ENCODE peak calls at places on chromosomes 5 and 9, in four cellular contexts. W is SK-N-SH, Y is K562, V is GM12878. T is an unnamed sample.

GRCh38 chr5:138641547-138642298 is 66.5 kb upstream of the HSPA9 start:
- DNase-seq in Y (peak), V (no peak), W (peak), T (peak)

GRCh38 chr5:39422886-39423285 is 1.9 kb downstream of the DAB2 start:
- DNase-seq in V (no peak), W (no peak), Y (no peak), T (no peak)

GRCh38 chr5:144448457-144448856 is 277.8 kb downstream of the KCTD16 start:
- DNase-seq in W (no peak), V (no peak), Y (no peak), T (no peak)

GRCh38 chr5:88820581-88820980 is 62.4 kb downstream of the MEF2C start:
- DNase-seq in W (no peak), V (no peak), Y (no peak), T (no peak)

GRCh38 chr9:123997665-123998277 is 13.8 kb upstream of the LHX2 start:
- DNase-seq in V (peak), W (no peak), Y (no peak), T (peak)

GRCh38 chr9:5577225-5577624 is 51.7 kb upstream of the RIC1 start:
- DNase-seq in V (no peak), Y (no peak), W (no peak), T (no peak)

GRCh38 chr5:148309019-148309418 is 3.2 kb upstream of the SPINK7 start:
- DNase-seq in Y (no peak), W (no peak), V (no peak), T (no peak)

GRCh38 chr5:72005676-72006075 is 101.6 kb upstream of the MAP1B start:
- DNase-seq in W (no peak), V (no peak), Y (no peak), T (no peak)

GRCh38 chr5:77957-78804 is 13.8 kb upstream of the PLEKHG4B start:
- DNase-seq in Y (peak), V (no peak), W (peak), T (peak)

GRCh38 chr5:174522641-174523260 is 201.6 kb upstream of the MSX2 start:
- DNase-seq in Y (no peak), V (no peak), W (no peak), T (no peak)

GRCh38 chr9:132748450-132748849 is 78.2 kb downstream of the GTF3C4 start:
- DNase-seq in W (no peak), Y (no peak), V (no peak), T (peak)

GRCh38 chr5:120624021-120624563 is 160.0 kb downstream of the PRR16 start:
- DNase-seq in W (no peak), V (no peak), Y (no peak), T (peak)
- H2AFZ ChIP-seq in W (peak), V (no peak), Y (no peak), T (peak)

GRCh38 chr9:89712285-89712684 is 107.5 kb downstream of the GADD45G start:
- DNase-seq in V (no peak), W (peak), Y (no peak), T (no peak)

GRCh38 chr9:89715318-89715858 is 110.6 kb downstream of the GADD45G start:
- DNase-seq in W (no peak), V (no peak), Y (no peak), T (no peak)

GRCh38 chr9:89711866-89712265 is 107.1 kb downstream of the GADD45G start:
- DNase-seq in V (no peak), Y (no peak), W (no peak), T (no peak)

GRCh38 chr9:89714316-89714715 is 109.5 kb downstream of the GADD45G start:
- DNase-seq in Y (no peak), V (no peak), W (no peak), T (no peak)

GRCh38 chr9:89710689-89711088 is 105.9 kb downstream of the GADD45G start:
- DNase-seq in W (no peak), V (no peak), Y (no peak), T (no peak)
- TF ChIP-seq RCOR1 in W (no peak), V (no peak), Y (no peak), T (no peak)

GRCh38 chr9:35116898-35117551 is 1.4 kb upstream of the ATOSB start:
- DNase-seq in Y (peak), W (peak), V (no peak), T (peak)
- H2AFZ ChIP-seq in Y (peak), W (peak), V (peak), T (peak)

DNA sequence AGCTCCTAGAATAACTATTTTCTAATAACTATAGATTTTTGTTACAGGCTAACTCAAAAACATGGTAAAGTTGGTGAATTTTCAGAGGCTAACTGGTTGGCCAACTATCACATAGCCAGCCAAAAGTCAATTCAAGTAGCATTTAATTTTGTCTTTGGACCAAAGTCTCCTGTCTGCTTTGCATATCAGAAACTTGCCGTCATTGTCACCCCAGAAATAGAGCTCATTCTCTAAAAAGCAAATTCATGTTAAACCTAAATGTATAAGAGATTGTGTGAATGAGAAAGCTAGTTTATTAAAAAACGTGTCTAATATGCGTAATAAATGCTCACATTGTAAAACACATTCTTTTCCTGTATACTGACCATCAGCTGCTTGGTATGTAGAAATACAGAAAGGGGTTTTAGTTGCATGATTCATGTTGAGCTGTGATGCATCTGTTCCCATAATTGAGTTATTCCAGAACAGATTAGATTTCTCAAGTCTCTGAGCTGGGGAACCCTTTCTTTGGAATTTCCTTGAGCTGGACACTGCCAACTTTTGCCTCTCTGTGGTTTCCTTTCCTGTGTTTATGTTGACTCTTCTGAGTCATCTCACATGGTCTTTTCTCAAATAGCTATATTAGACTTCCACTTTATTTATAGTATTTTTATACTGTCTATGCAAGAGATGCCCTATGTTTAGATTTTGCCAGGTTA is 7.3 kb downstream of the SRFBP1 start:
- DNase-seq in V (no peak), W (no peak), Y (peak), T (peak)
- TF ChIP-seq RCOR1 in V (no peak), W (peak), Y (no peak), T (peak)

GRCh38 chr9:17293685-17294084 is 158.8 kb downstream of the CNTLN start:
- DNase-seq in W (no peak), Y (no peak), V (no peak), T (no peak)
- H2AFZ ChIP-seq in W (no peak), Y (no peak), V (no peak), T (no peak)

GRCh38 chr5:80220268-80220897 is 35.5 kb downstream of the SERINC5 start:
- DNase-seq in Y (no peak), V (no peak), W (no peak), T (no peak)
- TF ChIP-seq RCOR1 in Y (no peak), V (no peak), W (no peak), T (no peak)

T was measured in IMR-90.